ENCODE peak calls at places on chromosomes 12 and 14, in ten cellular contexts. Y, X, T, R, P, B, V, O, M and S are unnamed samples.

GRCh38 chr12:25364529-25365339 is 114.0 kb upstream of the KRAS start:
- DNase-seq in Y (no peak), X (no peak), T (no peak), R (no peak), P (no peak), B (no peak), V (no peak), O (no peak), M (no peak), S (no peak)

GRCh38 chr14:75213172-75213571 is 36.8 kb upstream of the TMED10 start:
- DNase-seq in Y (no peak), X (no peak), T (peak), R (no peak), P (no peak), B (no peak), V (no peak), O (no peak), M (no peak), S (no peak)

GRCh38 chr14:100822921-100823320 is 3.0 kb upstream of the MEG3 start:
- DNase-seq in Y (no peak), X (no peak), T (peak), R (no peak), P (no peak), B (no peak), V (peak), O (no peak), M (peak), S (no peak)

GRCh38 chr12:56220611-56221232 is 1.0 kb downstream of the RNF41 start:
- DNase-seq in Y (no peak), X (no peak), T (peak), R (no peak), P (no peak), B (no peak), V (no peak), O (no peak), M (no peak), S (no peak)

GRCh38 chr12:52142431-52142830 is 49.4 kb downstream of the KRT80 start:
- DNase-seq in Y (no peak), X (no peak), T (no peak), R (no peak), P (no peak), B (no peak), V (no peak), O (no peak), M (no peak), S (no peak)

GRCh38 chr14:24692382-24693352 is 58.7 kb upstream of the GZMB start:
- DNase-seq in Y (no peak), X (no peak), T (no peak), R (no peak), P (no peak), B (no peak), V (no peak), O (no peak), M (no peak), S (no peak)

GRCh38 chr12:62098131-62098530 is 162.1 kb upstream of the USP15 start:
- DNase-seq in Y (no peak), X (peak), T (no peak), R (no peak), P (no peak), B (no peak), V (no peak), O (peak), M (no peak), S (no peak)

GRCh38 chr12:114936148-114937099 is 252.4 kb upstream of the TBX3 start:
- DNase-seq in Y (no peak), X (no peak), T (peak), R (no peak), P (no peak), B (no peak), V (no peak), O (no peak), M (no peak), S (no peak)

GRCh38 chr12:53990311-53991076 is 5.5 kb downstream of the HOXC10 start:
- DNase-seq in Y (no peak), X (no peak), T (no peak), R (no peak), P (no peak), B (no peak), V (no peak), O (no peak), M (peak), S (no peak)

GRCh38 chr14:34030864-34031263 is 80.0 kb upstream of the EGLN3 start:
- DNase-seq in Y (no peak), X (no peak), T (peak), R (no peak), P (no peak), B (peak), V (no peak), O (no peak), M (peak), S (peak)

GRCh38 chr12:53996886-53997217 is 3.1 kb upstream of the HOXC9 start:
- DNase-seq in Y (no peak), X (no peak), T (no peak), R (no peak), P (no peak), B (no peak), V (no peak), O (no peak), M (no peak), S (no peak)

GRCh38 chr12:5442251-5443006 is 10.5 kb downstream of the NTF3 start:
- DNase-seq in Y (no peak), X (peak), T (peak), R (no peak), P (no peak), B (no peak), V (peak), O (peak), M (no peak), S (peak)

GRCh38 chr12:57864811-57865751 is 18.6 kb upstream of the CTDSP2 start:
- DNase-seq in Y (peak), X (peak), T (peak), R (peak), P (peak), B (peak), V (peak), O (peak), M (peak), S (peak)

GRCh38 chr14:59310644-59311043 is 122.2 kb downstream of the DAAM1 start:
- DNase-seq in Y (no peak), X (no peak), T (no peak), R (no peak), P (no peak), B (no peak), V (no peak), O (no peak), M (no peak), S (no peak)

GRCh38 chr12:6970096-6970527 is 352 bp downstream of the PHB2 start:
- DNase-seq in Y (no peak), X (no peak), T (no peak), R (no peak), P (peak), B (no peak), V (peak), O (peak), M (no peak), S (no peak)

GRCh38 chr12:31574803-31575573 is 15.9 kb downstream of the DENND5B start:
- DNase-seq in Y (no peak), X (no peak), T (peak), R (no peak), P (no peak), B (no peak), V (no peak), O (no peak), M (no peak), S (no peak)

GRCh38 chr14:32450919-32451675 is 122.0 kb downstream of the AKAP6 start:
- DNase-seq in Y (no peak), X (no peak), T (no peak), R (no peak), P (no peak), B (no peak), V (no peak), O (no peak), M (no peak), S (no peak)

GRCh38 chr14:89540009-89540829 is 123.2 kb upstream of the FOXN3 start:
- DNase-seq in Y (no peak), X (no peak), T (peak), R (no peak), P (no peak), B (no peak), V (no peak), O (no peak), M (no peak), S (no peak)

GRCh38 chr14:52769889-52770288 is 21.5 kb downstream of the GNPNAT1 start:
- DNase-seq in Y (no peak), X (no peak), T (no peak), R (no peak), P (no peak), B (no peak), V (no peak), O (no peak), M (no peak), S (no peak)

GRCh38 chr14:77204457-77204796 is 22.8 kb downstream of the TMEM63C start:
- DNase-seq in Y (no peak), X (no peak), T (no peak), R (no peak), P (no peak), B (no peak), V (no peak), O (no peak), M (no peak), S (no peak)

GRCh38 chr12:56635539-56636117 is 5.5 kb upstream of the BAZ2A start:
- DNase-seq in Y (no peak), X (no peak), T (no peak), R (no peak), P (no peak), B (no peak), V (no peak), O (peak), M (no peak), S (no peak)

GRCh38 chr12:89427508-89428156 is 75.3 kb upstream of the DUSP6 start:
- DNase-seq in Y (no peak), X (no peak), T (no peak), R (no peak), P (no peak), B (no peak), V (no peak), O (no peak), M (no peak), S (no peak)

GRCh38 chr14:49551569-49551968 is 34.6 kb downstream of the RPS29 start:
- DNase-seq in Y (no peak), X (no peak), T (no peak), R (no peak), P (no peak), B (no peak), V (no peak), O (no peak), M (no peak), S (no peak)

GRCh38 chr12:52164624-52165023 is 27.2 kb downstream of the KRT80 start:
- DNase-seq in Y (no peak), X (no peak), T (peak), R (no peak), P (no peak), B (no peak), V (no peak), O (peak), M (no peak), S (no peak)

GRCh38 chr12:109310247-109311125 is 1.4 kb upstream of the FOXN4 start:
- DNase-seq in Y (no peak), X (peak), T (no peak), R (no peak), P (no peak), B (no peak), V (no peak), O (no peak), M (no peak), S (no peak)

GRCh38 chr14:99971929-99972747 is 93.1 kb upstream of the EVL start:
- DNase-seq in Y (no peak), X (peak), T (peak), R (no peak), P (no peak), B (no peak), V (no peak), O (no peak), M (peak), S (no peak)

DNA sequence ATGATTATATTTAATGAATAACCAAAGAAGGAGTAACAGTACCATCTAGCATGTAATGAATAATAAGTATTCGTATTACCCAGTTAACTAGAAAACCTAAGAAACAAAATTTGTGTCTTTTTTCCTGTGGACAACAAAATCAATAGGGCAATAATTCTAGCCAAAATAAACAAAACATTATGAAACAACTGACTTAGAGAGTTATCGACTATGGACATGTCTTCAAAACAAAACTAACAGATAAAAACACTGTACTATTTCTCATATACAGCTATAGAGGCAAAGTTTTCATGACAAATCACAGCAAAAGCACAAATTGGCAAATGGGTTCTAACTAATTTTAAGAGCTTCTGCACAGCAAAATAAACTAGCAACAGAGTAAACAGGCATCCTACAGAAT is 224.1 kb downstream of the ALX1 start:
- DNase-seq in Y (no peak), X (no peak), T (no peak), R (no peak), P (no peak), B (no peak), V (no peak), O (no peak), M (no peak), S (no peak)
- TF ChIP-seq POLR2A in Y (no peak), X (no peak), T (no peak), R (no peak), P (no peak), B (no peak), V (no peak), O (no peak), M (no peak), S (no peak)

GRCh38 chr14:54652188-54652889 is 85.4 kb downstream of the SAMD4A start:
- DNase-seq in Y (peak), X (no peak), T (peak), R (peak), P (peak), B (peak), V (peak), O (peak), M (peak), S (peak)

GRCh38 chr14:54652890-54653201 is 85.9 kb downstream of the SAMD4A start:
- DNase-seq in Y (no peak), X (no peak), T (no peak), R (no peak), P (no peak), B (no peak), V (no peak), O (no peak), M (no peak), S (no peak)

GRCh38 chr14:54651649-54652048 is 84.7 kb downstream of the SAMD4A start:
- DNase-seq in Y (no peak), X (no peak), T (no peak), R (no peak), P (no peak), B (no peak), V (no peak), O (peak), M (no peak), S (no peak)

GRCh38 chr14:54651018-54651351 is 84.1 kb downstream of the SAMD4A start:
- DNase-seq in Y (no peak), X (no peak), T (no peak), R (no peak), P (no peak), B (no peak), V (no peak), O (peak), M (no peak), S (no peak)

GRCh38 chr14:54650331-54651017 is 83.5 kb downstream of the SAMD4A start:
- DNase-seq in Y (peak), X (no peak), T (peak), R (no peak), P (no peak), B (peak), V (peak), O (peak), M (no peak), S (peak)
- H3K27ac ChIP-seq in Y (peak), X (no peak), T (peak), R (peak), P (peak), B (peak), V (peak), O (peak), M (no peak), S (peak)

DNA sequence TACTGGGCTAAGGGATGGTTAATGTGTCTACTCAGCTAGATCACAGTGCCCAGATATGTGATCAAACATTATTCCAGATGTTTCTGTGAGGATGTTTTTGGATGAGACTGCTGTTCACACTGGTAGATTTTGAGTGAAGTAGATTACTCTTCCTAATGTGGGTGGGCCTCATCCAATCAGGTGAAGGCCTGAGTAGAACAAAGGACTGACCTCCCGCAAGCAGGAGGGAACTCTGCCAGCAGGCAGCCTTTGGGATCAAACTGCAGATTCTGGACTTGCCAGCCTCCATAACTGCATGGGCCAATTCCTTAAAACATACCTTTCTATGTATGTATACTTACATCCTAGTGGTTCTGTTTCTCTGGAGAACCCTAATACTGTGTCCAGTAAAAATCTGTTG is 219.3 kb downstream of the APAF1 start:
- DNase-seq in Y (no peak), X (no peak), T (no peak), R (no peak), P (no peak), B (no peak), V (no peak), O (no peak), M (no peak), S (no peak)
- TF ChIP-seq POLR2A in Y (no peak), X (no peak), T (no peak), R (no peak), P (no peak), B (no peak), V (no peak), O (no peak), M (no peak), S (no peak)

DNA sequence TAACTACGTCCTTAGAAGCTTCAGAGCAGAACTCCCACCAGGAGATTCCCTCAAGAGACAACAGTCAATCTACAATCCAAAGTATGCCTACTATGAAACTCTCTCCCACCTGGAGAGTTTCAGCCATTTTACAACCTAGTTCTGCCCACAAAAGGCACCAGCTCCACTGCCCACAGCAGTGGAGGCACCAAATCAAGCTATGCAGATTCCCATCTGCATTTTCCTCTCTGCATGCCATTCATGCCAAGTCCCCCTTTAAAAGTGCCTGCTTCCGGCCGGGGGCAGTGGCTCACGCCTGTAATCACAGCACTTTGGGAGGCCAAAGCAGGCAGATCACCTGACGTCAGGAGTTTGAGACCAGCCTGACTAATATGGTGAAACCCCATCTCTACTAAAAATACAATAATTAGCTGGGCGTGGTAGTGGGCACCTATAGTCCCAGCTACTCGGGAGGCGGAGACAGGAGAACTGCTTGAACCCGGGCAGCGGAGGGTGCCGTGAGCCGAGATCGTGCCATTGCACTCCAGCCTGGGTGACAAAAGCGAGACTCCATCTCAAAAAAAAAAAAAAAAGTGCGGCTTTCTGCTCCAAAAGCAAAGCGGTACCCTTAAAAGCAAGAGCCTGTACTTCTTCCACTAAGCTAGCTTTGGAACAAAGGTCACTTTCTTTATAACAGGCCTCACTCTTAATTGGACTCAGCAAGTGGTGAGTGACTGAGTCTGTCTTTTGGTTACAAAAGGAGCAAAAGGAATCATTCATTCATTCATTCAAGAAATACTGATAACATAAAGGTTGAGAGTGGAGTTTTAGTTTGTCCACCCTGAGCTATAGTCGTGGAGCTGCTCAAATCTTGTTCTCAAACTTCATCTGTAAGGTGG is 10.1 kb upstream of the DLGAP5 start:
- DNase-seq in Y (no peak), X (no peak), T (no peak), R (no peak), P (no peak), B (no peak), V (no peak), O (no peak), M (no peak), S (no peak)
- H3K27ac ChIP-seq in Y (no peak), X (no peak), T (no peak), R (no peak), P (no peak), B (no peak), V (no peak), O (no peak), M (peak), S (no peak)

GRCh38 chr14:105853089-105853906 is 326.9 kb downstream of the TMEM121 start:
- DNase-seq in Y (no peak), X (no peak), T (no peak), R (no peak), P (no peak), B (no peak), V (no peak), O (no peak), M (peak), S (no peak)
- TF ChIP-seq POLR2A in Y (no peak), X (no peak), T (no peak), R (no peak), P (no peak), B (no peak), V (no peak), O (no peak), M (no peak), S (no peak)

GRCh38 chr12:24069532-24070395 is 120.3 kb upstream of the SOX5 start:
- DNase-seq in Y (no peak), X (peak), T (peak), R (no peak), P (peak), B (no peak), V (no peak), O (no peak), M (no peak), S (no peak)
- H3K27ac ChIP-seq in Y (no peak), X (no peak), T (no peak), R (no peak), P (peak), B (no peak), V (no peak), O (no peak), M (no peak), S (no peak)

GRCh38 chr12:118033902-118034301 is 17.4 kb downstream of the RFC5 start:
- DNase-seq in Y (no peak), X (no peak), T (peak), R (no peak), P (no peak), B (no peak), V (no peak), O (no peak), M (no peak), S (no peak)
- TF ChIP-seq POLR2A in Y (no peak), X (peak), T (no peak), R (no peak), P (no peak), B (no peak), V (no peak), O (no peak), M (no peak), S (no peak)

GRCh38 chr14:64092940-64093339 is 201.2 kb downstream of the ESR2 start:
- DNase-seq in Y (no peak), X (no peak), T (no peak), R (no peak), P (no peak), B (no peak), V (no peak), O (no peak), M (no peak), S (no peak)
- H3K27ac ChIP-seq in Y (no peak), X (no peak), T (no peak), R (no peak), P (no peak), B (no peak), V (no peak), O (no peak), M (no peak), S (no peak)

GRCh38 chr12:121794532-121795028 is 1.1 kb upstream of the RHOF start:
- DNase-seq in Y (peak), X (no peak), T (no peak), R (no peak), P (peak), B (no peak), V (peak), O (no peak), M (peak), S (no peak)

GRCh38 chr12:121793501-121793835 is at the start of gene RHOF:
- DNase-seq in Y (no peak), X (peak), T (no peak), R (peak), P (no peak), B (no peak), V (peak), O (no peak), M (peak), S (no peak)

GRCh38 chr12:121793836-121794531 is 496 bp upstream of the RHOF start:
- DNase-seq in Y (peak), X (peak), T (peak), R (peak), P (peak), B (peak), V (peak), O (peak), M (peak), S (peak)

GRCh38 chr12:121791671-121792496 is 1.6 kb downstream of the RHOF start:
- DNase-seq in Y (no peak), X (no peak), T (no peak), R (peak), P (no peak), B (no peak), V (no peak), O (peak), M (no peak), S (no peak)

GRCh38 chr12:121792607-121793500 is 634 bp downstream of the RHOF start:
- DNase-seq in Y (no peak), X (no peak), T (no peak), R (peak), P (peak), B (no peak), V (peak), O (no peak), M (peak), S (no peak)
- TF ChIP-seq POLR2A in Y (no peak), X (no peak), T (no peak), R (no peak), P (no peak), B (no peak), V (no peak), O (no peak), M (no peak), S (no peak)